ENCODE peak calls at places on chromosomes 12 and 14, in nine cellular contexts. F is pancreas, Q is brain microvascular endothelial cell, R is cardiac muscle cell, C is mammary epithelial cell, T is fibroblast of mammary gland, J is heart right ventricle, W is breast epithelium, M is esophagus squamous epithelium. E is an unnamed sample.

GRCh38 chr12:91958816-91959215 is 186.8 kb downstream of the BTG1 start:
- DNase-seq in F (no peak), Q (peak), M (no peak), R (no peak), T (peak), C (peak), W (no peak), J (no peak), E (peak)

GRCh38 chr12:127125607-127126259 is 1141.2 kb upstream of the TMEM132C start:
- DNase-seq in C (peak), J (no peak), F (no peak), Q (peak), T (peak), W (no peak), R (no peak), M (no peak), E (peak)

GRCh38 chr14:79552778-79553177 is 658.5 kb downstream of the DIO2 start:
- DNase-seq in J (no peak), Q (no peak), W (no peak), T (no peak), F (no peak), M (no peak), R (peak), C (no peak), E (no peak)

GRCh38 chr12:94873368-94874085 is 130.0 kb downstream of the NDUFA12 start:
- DNase-seq in F (peak), R (peak), T (no peak), C (no peak), J (no peak), Q (no peak), W (no peak), M (no peak), E (no peak)

GRCh38 chr14:104810316-104810715 is 9.4 kb downstream of the ZBTB42 start:
- DNase-seq in M (no peak), T (no peak), R (no peak), F (no peak), W (no peak), C (no peak), J (no peak), Q (no peak), E (no peak)

GRCh38 chr12:50088577-50089335 is 3.6 kb downstream of the SMARCD1 start:
- DNase-seq in Q (peak), R (peak), M (no peak), J (peak), W (no peak), C (peak), T (peak), F (no peak), E (peak)

GRCh38 chr12:32047357-32047828 is 59.3 kb upstream of the BICD1 start:
- DNase-seq in R (no peak), F (no peak), W (no peak), C (no peak), J (no peak), Q (no peak), M (no peak), T (no peak), E (no peak)

GRCh38 chr14:101912841-101913240 is 51.5 kb upstream of the DYNC1H1 start:
- DNase-seq in T (no peak), J (no peak), M (no peak), Q (no peak), R (no peak), C (no peak), W (no peak), F (no peak), E (no peak)

GRCh38 chr12:20549115-20549719 is 145.9 kb upstream of the SLCO1C1 start:
- DNase-seq in W (no peak), M (no peak), R (peak), T (peak), Q (peak), C (no peak), F (no peak), J (peak), E (peak)

GRCh38 chr14:38931969-38932652 is 170.9 kb downstream of the SEC23A start:
- DNase-seq in M (no peak), T (no peak), C (peak), W (no peak), R (no peak), J (no peak), F (no peak), Q (no peak), E (no peak)

GRCh38 chr12:19577131-19577530 is 137.8 kb downstream of the AEBP2 start:
- DNase-seq in R (no peak), T (no peak), F (no peak), M (no peak), C (no peak), W (no peak), J (no peak), Q (no peak), E (no peak)

GRCh38 chr12:7959278-7960063 is 23.5 kb upstream of the SLC2A3 start:
- DNase-seq in R (peak), W (no peak), M (no peak), C (peak), F (no peak), Q (no peak), T (peak), J (no peak), E (peak)

GRCh38 chr12:3420693-3421092 is 70.3 kb upstream of the PRMT8 start:
- DNase-seq in Q (no peak), T (no peak), W (no peak), M (no peak), C (no peak), J (no peak), R (no peak), F (no peak), E (no peak)

GRCh38 chr12:116090516-116090915 is 187.0 kb downstream of the MED13L start:
- DNase-seq in M (no peak), C (no peak), T (no peak), F (no peak), J (no peak), Q (no peak), R (no peak), W (no peak), E (no peak)

GRCh38 chr12:111503116-111503515 is 96.0 kb downstream of the ATXN2 start:
- DNase-seq in M (no peak), T (peak), R (no peak), W (no peak), J (no peak), Q (no peak), F (no peak), C (no peak), E (no peak)

GRCh38 chr12:21941522-21942376 is 523 bp upstream of the ABCC9 start:
- DNase-seq in W (no peak), F (peak), M (no peak), T (peak), C (no peak), J (peak), R (peak), Q (peak), E (peak)

GRCh38 chr12:105721915-105722314 is 391.4 kb downstream of the C12orf75 start:
- DNase-seq in J (no peak), Q (no peak), T (no peak), M (no peak), W (no peak), F (no peak), C (no peak), R (no peak), E (no peak)

GRCh38 chr14:67413806-67414769 is 2.1 kb upstream of the PLEK2 start:
- DNase-seq in T (peak), Q (peak), M (no peak), C (peak), J (no peak), R (no peak), F (peak), W (no peak), E (peak)

GRCh38 chr14:71497645-71498086 is 434.6 kb upstream of the RGS6 start:
- DNase-seq in F (no peak), C (peak), T (peak), Q (peak), M (no peak), R (no peak), J (no peak), W (no peak), E (peak)

GRCh38 chr12:52657305-52657902 is 5.4 kb upstream of the KRT2 start:
- DNase-seq in F (no peak), Q (no peak), J (no peak), M (no peak), C (no peak), T (no peak), R (no peak), W (no peak), E (no peak)

GRCh38 chr12:52247622-52248540 is 14.8 kb downstream of the KRT7 start:
- DNase-seq in T (no peak), F (no peak), Q (no peak), M (no peak), C (no peak), R (no peak), W (no peak), J (no peak), E (no peak)

GRCh38 chr12:79455314-79455713 is 235.4 kb downstream of the PAWR start:
- DNase-seq in J (no peak), R (no peak), T (peak), W (no peak), F (no peak), M (no peak), C (no peak), Q (no peak), E (peak)

GRCh38 chr14:92340938-92341337 is 18.0 kb downstream of the SLC24A4 start:
- DNase-seq in W (no peak), T (no peak), J (no peak), F (no peak), C (no peak), R (no peak), Q (no peak), M (no peak), E (no peak)

GRCh38 chr12:10919809-10920208 is 9.2 kb upstream of the PRH2 start:
- DNase-seq in M (no peak), T (no peak), W (no peak), Q (no peak), F (no peak), C (no peak), R (no peak), J (no peak), E (no peak)
- TF ChIP-seq CTCF in M (no peak), T (no peak), W (no peak), Q (no peak), F (no peak), C (no peak), R (no peak), J (no peak), E (no peak)

GRCh38 chr12:131985145-131985875 is 35.6 kb downstream of the EP400 start:
- DNase-seq in T (no peak), C (no peak), F (no peak), M (no peak), Q (no peak), R (no peak), J (no peak), W (no peak), E (no peak)
- H3K4me3 ChIP-seq in T (no peak), C (no peak), F (no peak), M (no peak), Q (no peak), R (no peak), J (no peak), W (no peak), E (no peak)

DNA sequence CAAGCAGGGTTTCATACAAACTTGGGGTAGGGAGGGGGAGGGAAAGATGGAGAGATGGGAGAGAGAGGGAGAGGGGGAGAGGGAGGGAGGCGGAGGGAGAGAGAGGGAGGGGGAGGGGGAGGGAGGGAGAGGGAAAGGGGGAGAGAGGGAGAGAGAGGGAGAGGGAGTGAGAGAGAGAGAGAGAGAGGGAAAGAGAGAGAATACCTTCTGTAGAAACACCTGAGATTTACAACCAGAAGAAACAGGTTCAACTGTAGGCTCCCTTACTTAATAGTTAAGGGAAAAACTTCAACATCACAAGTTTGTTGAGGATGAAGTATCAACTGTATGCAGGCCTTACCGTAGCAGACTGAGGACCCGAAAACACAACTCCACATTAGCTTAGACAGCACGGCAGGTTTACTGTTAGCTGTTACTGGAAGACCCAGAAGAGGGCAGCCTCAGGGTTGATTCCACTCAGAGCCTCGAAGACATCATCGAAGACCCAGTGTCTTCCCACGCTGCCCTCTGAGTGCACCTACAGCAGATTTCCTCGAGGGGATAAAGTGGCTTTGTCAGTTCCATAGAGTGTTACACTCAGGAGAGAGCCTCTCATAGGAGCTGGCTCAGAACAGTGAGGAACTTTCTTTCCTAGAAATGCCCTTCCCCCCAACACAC is 72.4 kb downstream of the NT5DC3 start:
- DNase-seq in C (no peak), Q (no peak), F (no peak), J (no peak), T (no peak), M (no peak), R (no peak), W (no peak), E (peak)
- TF ChIP-seq CTCF in C (no peak), Q (peak), F (no peak), J (no peak), T (no peak), M (no peak), R (no peak), W (no peak), E (no peak)

GRCh38 chr12:4440187-4440941 is 5.3 kb downstream of the FGF6 start:
- DNase-seq in M (no peak), T (no peak), F (no peak), R (no peak), J (no peak), W (no peak), C (no peak), Q (no peak), E (no peak)

GRCh38 chr12:4444031-4444430 is 1.6 kb downstream of the FGF6 start:
- DNase-seq in J (no peak), F (no peak), W (no peak), T (no peak), R (no peak), Q (no peak), M (no peak), C (no peak), E (no peak)

GRCh38 chr12:4439736-4440135 is 5.9 kb downstream of the FGF6 start:
- DNase-seq in W (no peak), Q (no peak), M (no peak), C (no peak), R (no peak), T (no peak), J (no peak), F (no peak), E (no peak)

GRCh38 chr12:4443616-4444015 is 2.0 kb downstream of the FGF6 start:
- DNase-seq in C (no peak), R (no peak), W (no peak), F (no peak), Q (no peak), T (no peak), J (no peak), M (no peak), E (no peak)

GRCh38 chr12:4441355-4442330 is 4.0 kb downstream of the FGF6 start:
- DNase-seq in T (no peak), M (no peak), J (no peak), F (no peak), R (peak), C (no peak), W (no peak), Q (peak), E (no peak)
- H3K4me3 ChIP-seq in T (no peak), M (no peak), J (no peak), F (no peak), R (no peak), C (no peak), W (no peak), Q (no peak), E (no peak)

GRCh38 chr12:39145175-39145999 is 240.0 kb upstream of the CPNE8 start:
- DNase-seq in M (no peak), T (peak), C (peak), R (peak), Q (no peak), F (peak), W (no peak), J (peak), E (peak)
- TF ChIP-seq CTCF in M (peak), T (peak), C (peak), R (peak), Q (peak), F (no peak), W (no peak), J (no peak), E (peak)

GRCh38 chr12:2383276-2384028 is 330.7 kb downstream of the CACNA1C start:
- DNase-seq in W (no peak), J (no peak), R (no peak), F (no peak), C (no peak), Q (peak), M (no peak), T (peak), E (no peak)
- H3K4me3 ChIP-seq in W (no peak), J (no peak), R (no peak), F (no peak), C (no peak), Q (no peak), M (no peak), T (no peak), E (no peak)

GRCh38 chr12:57089259-57090245 is 638 bp downstream of the NAB2 start:
- DNase-seq in J (peak), M (no peak), Q (peak), R (peak), C (peak), T (peak), F (peak), W (no peak), E (peak)

GRCh38 chr12:57092529-57092862 is 3.6 kb downstream of the NAB2 start:
- DNase-seq in R (no peak), C (no peak), M (no peak), T (no peak), W (no peak), J (no peak), F (no peak), Q (no peak), E (no peak)

GRCh38 chr12:57090456-57090855 is 1.5 kb downstream of the NAB2 start:
- DNase-seq in M (no peak), J (no peak), F (no peak), R (no peak), C (peak), W (no peak), T (no peak), Q (no peak), E (no peak)

GRCh38 chr12:57091633-57092528 is 3.0 kb downstream of the NAB2 start:
- DNase-seq in R (no peak), T (peak), M (no peak), Q (no peak), C (no peak), J (no peak), F (no peak), W (no peak), E (no peak)

DNA sequence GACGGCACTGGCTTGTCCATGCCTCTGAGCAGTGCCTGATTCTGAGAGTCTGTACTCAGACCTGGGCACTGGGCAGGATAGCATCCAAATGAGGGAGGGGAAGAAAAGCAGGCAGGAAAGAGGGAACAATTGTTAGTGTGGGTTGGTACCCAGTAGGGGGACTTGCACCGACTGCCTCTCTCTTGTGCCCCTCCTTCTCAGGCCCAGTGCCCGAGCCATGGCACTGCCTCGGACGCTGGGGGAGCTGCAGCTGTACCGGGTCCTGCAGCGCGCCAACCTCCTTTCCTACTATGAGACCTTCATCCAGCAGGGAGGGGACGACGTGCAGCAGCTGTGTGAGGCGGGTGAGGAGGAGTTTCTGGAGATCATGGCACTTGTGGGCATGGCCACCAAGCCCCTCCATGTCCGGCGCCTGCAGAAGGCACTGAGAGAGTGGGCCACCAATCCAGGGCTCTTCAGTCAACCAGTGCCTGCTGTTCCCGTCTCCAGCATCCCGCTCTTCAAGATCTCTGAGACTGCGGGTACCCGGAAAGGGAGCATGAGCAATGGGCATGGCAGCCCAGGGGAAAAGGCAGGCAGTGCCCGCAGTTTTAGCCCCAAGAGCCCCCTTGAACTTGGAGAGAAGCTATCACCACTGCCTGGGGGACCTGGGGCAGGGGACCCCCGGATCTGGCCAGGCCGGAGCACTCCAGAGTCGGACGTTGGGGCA is 2.2 kb downstream of the NAB2 start:
- DNase-seq in F (no peak), R (no peak), Q (no peak), C (no peak), J (no peak), M (no peak), W (no peak), T (peak), E (no peak)
- TF ChIP-seq CTCF in F (no peak), R (no peak), Q (peak), C (peak), J (no peak), M (peak), W (no peak), T (peak), E (no peak)

GRCh38 chr12:75087656-75088055 is 122.0 kb downstream of the KCNC2 start:
- DNase-seq in M (no peak), W (no peak), F (no peak), R (peak), J (no peak), Q (no peak), T (peak), C (no peak), E (no peak)
- H3K4me3 ChIP-seq in M (no peak), W (no peak), F (no peak), R (no peak), J (no peak), Q (no peak), T (no peak), C (no peak), E (no peak)

E was measured in fibroblast of pulmonary artery.